ENCODE peak calls at places on chromosomes 1 and 21, in ten cellular contexts. A is neural crest cell, H is heart left ventricle, V is RWPE2, X is bronchial epithelial cell, I is A549, Q is fibroblast of the aortic adventitia, D is body of pancreas, L is A673, F is IMR-90. J is an unnamed sample.

GRCh38 chr1:204296431-204296988 is 63.2 kb downstream of the PLEKHA6 start:
- DNase-seq in I (no peak), H (peak; percentile 43), X (no peak), F (peak; percentile 92), A (no peak), L (no peak), V (no peak), D (no peak), Q (peak; percentile 77), J (peak; percentile 72)

GRCh38 chr1:24418898-24419628 is 3.5 kb downstream of the NIPAL3 start:
- DNase-seq in Q (peak; percentile 76), F (peak; percentile 38), X (peak; percentile 85), D (no peak), V (no peak), I (peak; percentile 16), A (no peak), H (peak; percentile 33), L (peak; percentile 92), J (no peak)

GRCh38 chr1:161872506-161872905 is 106.4 kb downstream of the ATF6 start:
- DNase-seq in L (no peak), Q (no peak), V (no peak), X (no peak), I (no peak), H (no peak), D (no peak), A (no peak), F (peak; percentile 17), J (no peak)

GRCh38 chr21:34670962-34671348 is 2.2 kb downstream of the CLIC6 start:
- DNase-seq in V (no peak), H (no peak), X (no peak), Q (no peak), L (no peak), I (no peak), F (no peak), D (no peak), A (no peak), J (no peak)

GRCh38 chr1:150186789-150187559 is 37.3 kb downstream of the PLEKHO1 start:
- DNase-seq in V (no peak), L (peak; percentile 79), H (no peak), F (peak; percentile 56), D (no peak), A (peak; percentile 31), Q (peak; percentile 70), X (peak; percentile 30), I (peak; percentile 62), J (peak; percentile 41)

GRCh38 chr1:62235576-62235975 is 40.9 kb downstream of the L1TD1 start:
- DNase-seq in A (no peak), F (no peak), H (no peak), L (no peak), I (no peak), D (no peak), Q (no peak), X (no peak), V (no peak), J (no peak)

GRCh38 chr1:204479387-204480136 is 15.0 kb downstream of the PIK3C2B start:
- DNase-seq in D (peak; percentile 47), Q (no peak), F (no peak), V (no peak), H (no peak), X (peak; percentile 93), L (no peak), A (no peak), I (no peak), J (no peak)

GRCh38 chr1:211606914-211607751 is 28.2 kb upstream of the SLC30A1 start:
- DNase-seq in X (no peak), Q (no peak), F (no peak), D (no peak), A (no peak), H (peak; percentile 55), I (no peak), L (peak; percentile 52), V (no peak), J (no peak)

GRCh38 chr1:156346636-156347035 is 8.3 kb downstream of the TSACC start:
- DNase-seq in I (no peak), Q (peak; percentile 89), D (no peak), A (no peak), X (no peak), V (no peak), H (no peak), L (no peak), F (peak; percentile 55), J (peak; percentile 49)

GRCh38 chr1:39642796-39643195 is 3.4 kb upstream of the HEYL start:
- DNase-seq in Q (no peak), V (no peak), L (no peak), D (no peak), I (no peak), A (no peak), F (peak; percentile 49), H (peak; percentile 46), X (peak; percentile 42), J (peak; percentile 42)

GRCh38 chr1:79391896-79392295 is 385.4 kb upstream of the ADGRL4 start:
- DNase-seq in L (no peak), F (peak; percentile 18), H (no peak), X (peak; percentile 87), Q (no peak), D (no peak), A (no peak), I (no peak), V (no peak), J (no peak)

GRCh38 chr1:6783956-6784559 is 1.2 kb upstream of the CAMTA1 start:
- DNase-seq in D (no peak), I (no peak), Q (peak; percentile 35), F (no peak), H (no peak), V (no peak), L (no peak), A (no peak), X (peak; percentile 33), J (no peak)

GRCh38 chr21:29298348-29299045 is at the start of gene BACH1:
- DNase-seq in H (peak; percentile 93), F (peak; percentile 91), L (peak; percentile 90), Q (peak; percentile 87), X (peak; percentile 72), D (peak; percentile 93), A (peak; percentile 82), I (peak; percentile 76), V (peak; percentile 87), J (peak; percentile 85)
- TF ChIP-seq CTCF in H (peak; percentile 57), F (peak; percentile 62), L (peak; percentile 31), Q (no peak), X (peak; percentile 70), D (peak; percentile 27), A (no peak), I (peak; percentile 39), V (peak; percentile 83), J (peak; percentile 77)

DNA sequence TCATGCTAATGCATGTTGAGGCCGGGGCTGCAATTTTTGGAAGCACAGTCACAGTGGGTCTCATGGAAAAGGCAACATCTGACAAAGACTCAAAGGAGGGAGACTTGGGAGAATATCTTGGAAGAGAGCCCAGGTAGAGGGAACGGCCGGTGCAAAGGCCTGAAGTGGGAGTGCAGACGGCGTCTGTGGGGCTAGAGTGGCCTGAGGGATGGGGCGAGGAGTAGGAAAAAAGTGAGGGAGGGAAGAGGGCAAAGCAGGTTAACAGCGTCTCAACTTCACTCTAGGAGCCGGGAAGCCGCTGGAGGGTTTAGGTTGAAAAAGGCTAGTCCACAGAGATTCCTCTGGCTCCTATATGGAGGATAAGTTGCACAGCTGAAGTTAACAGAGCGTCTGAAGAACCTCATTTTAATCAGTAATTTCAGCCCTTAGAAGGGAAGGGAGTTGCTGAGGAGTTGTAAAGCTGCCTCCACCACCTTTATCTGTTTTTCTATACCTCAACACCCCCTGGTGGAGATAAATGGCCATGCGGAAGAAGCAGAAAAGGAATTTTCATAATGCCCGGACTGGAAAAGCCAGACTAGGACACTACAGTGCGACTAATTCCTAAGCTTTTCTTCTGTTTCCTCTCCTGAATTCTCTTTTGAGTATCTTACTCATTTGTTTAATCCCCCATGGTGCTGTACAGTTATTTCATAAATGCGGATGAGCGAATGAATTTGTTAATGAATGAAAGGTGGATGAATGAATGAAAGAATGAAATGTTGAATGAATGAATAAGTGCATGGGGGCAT is 78.7 kb upstream of the ZNF281 start:
- DNase-seq in V (no peak), I (peak; percentile 84), Q (peak; percentile 91), L (peak; percentile 82), F (peak; percentile 85), X (peak; percentile 69), A (peak; percentile 52), H (no peak), D (peak; percentile 78), J (peak; percentile 83)
- TF ChIP-seq CTCF in V (peak; percentile 91), I (peak; percentile 91), Q (peak; percentile 86), L (peak; percentile 87), F (peak; percentile 93), X (peak; percentile 77), A (peak; percentile 92), H (peak; percentile 77), D (peak; percentile 84), J (peak; percentile 95)

DNA sequence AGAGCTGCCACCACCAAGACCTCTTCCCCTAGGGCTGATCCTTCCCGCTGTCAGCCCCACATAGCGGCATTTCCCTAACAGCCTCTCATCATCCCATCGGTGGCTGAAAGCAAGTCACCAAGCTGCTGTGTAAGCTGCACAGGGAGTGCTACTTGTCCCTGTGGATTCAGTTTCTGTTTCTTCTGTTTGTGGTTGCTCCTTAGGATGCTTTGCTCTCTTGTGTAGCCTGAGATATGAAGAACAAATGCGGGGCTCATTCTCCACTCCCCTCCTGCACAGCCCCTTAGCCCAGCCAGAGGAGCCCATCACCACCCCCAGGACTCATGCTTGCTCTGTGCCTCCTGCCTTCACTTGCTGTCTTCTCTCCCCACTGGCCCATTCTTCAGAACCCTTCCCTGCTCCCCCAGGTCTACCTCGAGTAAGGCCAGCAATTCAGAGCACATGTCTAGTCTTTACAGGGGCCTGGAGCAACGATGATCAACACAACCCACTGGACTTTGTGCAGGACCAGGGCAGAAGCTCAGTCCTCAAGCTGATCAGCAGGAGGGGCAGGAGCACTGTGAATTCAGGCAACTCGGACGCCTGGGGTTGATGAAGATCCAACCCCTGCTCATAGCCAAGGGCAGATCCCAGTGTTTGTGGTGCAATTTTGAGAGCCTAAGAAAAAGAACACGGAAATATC is 82.6 kb upstream of the GALNT2 start:
- DNase-seq in X (no peak), L (no peak), I (no peak), F (no peak), Q (no peak), A (no peak), H (no peak), V (no peak), D (no peak), J (no peak)
- TF ChIP-seq CTCF in X (no peak), L (no peak), I (no peak), F (peak; percentile 7), Q (no peak), A (no peak), H (no peak), V (no peak), D (no peak), J (no peak)

GRCh38 chr1:194358208-194358581 is 1171.8 kb upstream of the B3GALT2 start:
- DNase-seq in I (no peak), Q (no peak), X (no peak), A (no peak), F (no peak), L (no peak), V (no peak), D (no peak), H (no peak), J (no peak)

GRCh38 chr1:194361374-194362131 is 1175.1 kb upstream of the B3GALT2 start:
- DNase-seq in F (no peak), H (no peak), I (no peak), A (no peak), X (no peak), Q (no peak), D (no peak), L (no peak), V (no peak), J (no peak)

GRCh38 chr1:194353121-194353520 is 1166.7 kb upstream of the B3GALT2 start:
- DNase-seq in I (no peak), H (no peak), D (no peak), A (no peak), X (no peak), L (no peak), V (no peak), F (no peak), Q (no peak), J (no peak)

GRCh38 chr1:194355488-194356106 is 1169.2 kb upstream of the B3GALT2 start:
- DNase-seq in Q (no peak), D (no peak), F (no peak), X (no peak), A (no peak), V (no peak), H (no peak), L (no peak), I (no peak), J (no peak)
- TF ChIP-seq CTCF in Q (no peak), D (no peak), F (no peak), X (no peak), A (no peak), V (no peak), H (no peak), L (no peak), I (no peak), J (no peak)